ENCODE peak calls at places on chromosome X, in seven cellular contexts. M is upper lobe of left lung, B is A549, L is heart left ventricle, D is right lobe of liver, K is HepG2, X is IMR-90. P is an unnamed sample.

GRCh38 chrX:48102874-48103374 is 27.5 kb upstream of the SPACA5B start:
- ATAC-seq in B (no peak), M (no peak), X (no peak), D (no peak), L (no peak), K (no peak), P (no peak)

GRCh38 chrX:6778547-6779231 is 243.8 kb upstream of the VCX3A start:
- ATAC-seq in D (peak), K (no peak), L (no peak), B (no peak), X (no peak), M (no peak), P (no peak)

GRCh38 chrX:113906168-113906567 is 677.7 kb upstream of the HTR2C start:
- ATAC-seq in D (no peak), L (no peak), M (no peak), B (no peak), X (no peak), K (no peak), P (no peak)

GRCh38 chrX:45850197-45850774 is 649.6 kb upstream of the DIPK2B start:
- ATAC-seq in M (peak), B (peak), K (peak), D (no peak), X (peak), L (no peak), P (no peak)

GRCh38 chrX:23008431-23009099 is 8.8 kb downstream of the DDX53 start:
- ATAC-seq in L (peak), B (no peak), M (no peak), K (no peak), D (no peak), X (peak), P (no peak)

GRCh38 chrX:82458207-82458754 is 1049.8 kb upstream of the POU3F4 start:
- ATAC-seq in B (no peak), M (no peak), X (no peak), L (no peak), D (peak), K (no peak), P (no peak)

GRCh38 chrX:4909245-4909830 is 1195.9 kb upstream of the PRKX start:
- ATAC-seq in X (no peak), B (no peak), M (no peak), L (no peak), K (no peak), D (no peak), P (no peak)

GRCh38 chrX:151791961-151792360 is 57.4 kb downstream of the CNGA2 start:
- ATAC-seq in X (no peak), K (no peak), L (no peak), B (no peak), D (no peak), M (no peak), P (no peak)

GRCh38 chrX:73943572-73943899 is 360.4 kb upstream of the ZCCHC13 start:
- ATAC-seq in M (no peak), B (peak), L (no peak), X (no peak), D (no peak), K (peak), P (no peak)

GRCh38 chrX:85031505-85031904 is 27.8 kb downstream of the APOOL start:
- ATAC-seq in L (no peak), D (peak), M (no peak), K (no peak), X (no peak), B (no peak), P (peak)

GRCh38 chrX:103092942-103093341 is at the start of gene NXF3:
- ATAC-seq in K (no peak), X (no peak), D (no peak), M (no peak), B (no peak), L (peak), P (no peak)

GRCh38 chrX:135391734-135392133 is 30.0 kb upstream of the SMIM10L2A start:
- ATAC-seq in K (no peak), B (no peak), M (no peak), L (no peak), D (no peak), X (no peak), P (no peak)

GRCh38 chrX:31266172-31267076 is 194.6 kb upstream of the FTHL17 start:
- ATAC-seq in K (peak), M (peak), L (peak), B (no peak), X (peak), D (peak), P (peak)

GRCh38 chrX:47264507-47265173 is 31.8 kb downstream of the USP11 start:
- ATAC-seq in D (no peak), X (peak), M (no peak), L (no peak), B (peak), K (no peak), P (no peak)

GRCh38 chrX:79065696-79066095 is 78.8 kb upstream of the GPR174 start:
- ATAC-seq in L (no peak), X (no peak), M (peak), D (no peak), K (no peak), B (no peak), P (no peak)

GRCh38 chrX:114932550-114932949 is 84.9 kb downstream of the IL13RA2 start:
- ATAC-seq in L (no peak), X (no peak), B (no peak), M (no peak), K (no peak), D (no peak), P (no peak)

GRCh38 chrX:19776753-19777152 is 110.6 kb downstream of the SH3KBP1 start:
- ATAC-seq in X (no peak), M (no peak), D (no peak), K (no peak), B (no peak), L (no peak), P (no peak)

GRCh38 chrX:20487227-20487626 is 220.5 kb upstream of the RPS6KA3 start:
- ATAC-seq in B (peak), D (no peak), L (no peak), M (no peak), K (no peak), X (peak), P (no peak)

GRCh38 chrX:137848291-137848905 is 282.5 kb downstream of the ZIC3 start:
- ATAC-seq in M (no peak), K (no peak), L (no peak), B (no peak), D (no peak), X (no peak), P (no peak)

GRCh38 chrX:48917139-48917980 is 1.5 kb downstream of the PIM2 start:
- ATAC-seq in B (peak), M (peak), X (peak), K (peak), D (peak), L (peak), P (peak)

GRCh38 chrX:43892471-43892870 is 10.2 kb upstream of the MAOB start:
- ATAC-seq in X (no peak), B (no peak), L (no peak), K (peak), D (no peak), M (no peak), P (no peak)

GRCh38 chrX:27924261-27924660 is 57.0 kb downstream of the DCAF8L1 start:
- ATAC-seq in X (no peak), D (no peak), L (no peak), M (no peak), K (no peak), B (no peak), P (no peak)

GRCh38 chrX:94178145-94178790 is 504.3 kb downstream of the FAM133A start:
- ATAC-seq in X (no peak), L (no peak), M (no peak), B (no peak), K (no peak), D (no peak), P (no peak)

GRCh38 chrX:132016628-132017430 is 6.3 kb upstream of the STK26 start:
- ATAC-seq in D (no peak), K (no peak), X (no peak), L (no peak), M (no peak), B (no peak), P (no peak)

GRCh38 chrX:112819013-112819635 is 21.5 kb downstream of the AMOT start:
- ATAC-seq in L (peak), X (peak), M (no peak), K (no peak), B (no peak), D (no peak), P (peak)

DNA sequence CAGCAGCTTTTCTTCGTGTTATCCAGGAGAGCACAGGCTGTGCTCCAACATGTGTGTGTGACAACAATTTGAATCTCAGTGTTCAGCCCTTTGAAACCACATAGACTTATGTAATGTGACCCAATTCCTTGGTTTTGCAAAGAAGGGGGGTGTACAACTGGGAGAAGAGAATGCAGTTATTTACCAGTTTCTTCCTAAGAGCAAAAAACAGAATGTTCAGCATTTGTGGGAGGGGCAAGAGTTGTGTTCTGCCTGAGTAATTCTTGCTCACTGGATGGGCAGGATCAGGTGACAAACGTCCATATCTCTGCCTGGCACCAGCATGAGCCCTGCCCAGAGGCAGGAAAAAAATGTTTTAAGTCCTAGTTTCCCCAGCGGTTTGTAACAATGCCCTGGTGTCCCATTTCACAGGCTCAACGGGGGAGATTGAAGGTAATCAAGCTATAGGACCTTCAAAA is 72.0 kb downstream of the PRPS1 start:
- ATAC-seq in X (peak), M (peak), D (peak), K (no peak), B (no peak), L (peak), P (peak)
- H3K27ac ChIP-seq in X (no peak), M (peak), D (no peak), K (no peak), B (peak), L (peak), P (peak)

DNA sequence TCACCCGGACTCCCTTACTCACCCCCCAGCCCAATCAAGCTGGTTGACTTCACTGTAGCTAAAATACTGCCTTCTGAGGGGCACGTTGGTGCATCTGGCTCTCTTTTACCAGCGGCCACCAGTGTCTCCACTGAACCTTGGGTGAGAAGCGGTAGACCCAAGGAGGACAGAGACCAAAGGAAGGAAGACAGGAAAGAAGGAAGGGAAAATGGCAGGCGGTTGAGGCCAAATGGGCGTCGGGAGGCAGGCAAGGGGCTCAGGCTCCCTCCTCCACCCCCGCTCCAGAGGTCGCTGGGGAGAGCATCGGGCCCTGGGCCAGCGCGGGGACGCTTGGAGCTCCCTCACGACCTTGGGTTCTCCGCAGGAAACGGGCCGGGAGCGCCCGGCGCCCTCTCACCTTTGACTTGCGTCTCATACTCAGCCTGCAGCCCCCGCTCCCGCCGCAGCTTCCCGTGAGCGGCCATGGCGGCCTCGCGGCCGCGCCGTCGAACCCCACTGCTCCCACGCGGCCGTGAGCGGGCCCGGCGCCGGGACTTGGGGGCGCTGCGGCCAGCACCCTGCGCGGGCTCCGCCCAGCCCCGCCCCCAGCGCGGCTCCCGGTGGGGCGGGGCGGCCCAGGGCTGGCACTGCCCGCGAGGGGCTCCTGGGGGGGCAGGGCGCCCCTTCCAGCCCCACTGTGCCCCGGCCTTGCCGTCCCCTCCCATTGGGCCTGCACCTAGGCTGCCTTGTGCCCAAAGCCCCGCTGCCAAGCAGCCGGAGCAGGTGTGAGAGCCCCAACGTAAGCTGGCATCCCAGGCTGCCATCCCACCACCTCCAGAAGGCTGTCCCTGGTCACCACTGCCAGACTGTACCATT is at the start of gene ARHGAP4:
- ATAC-seq in M (no peak), X (no peak), B (no peak), L (no peak), D (no peak), K (no peak), P (no peak)
- TF ChIP-seq POLR2A in M (no peak), X (no peak), B (no peak), L (no peak), D (no peak), K (no peak), P (no peak)

DNA sequence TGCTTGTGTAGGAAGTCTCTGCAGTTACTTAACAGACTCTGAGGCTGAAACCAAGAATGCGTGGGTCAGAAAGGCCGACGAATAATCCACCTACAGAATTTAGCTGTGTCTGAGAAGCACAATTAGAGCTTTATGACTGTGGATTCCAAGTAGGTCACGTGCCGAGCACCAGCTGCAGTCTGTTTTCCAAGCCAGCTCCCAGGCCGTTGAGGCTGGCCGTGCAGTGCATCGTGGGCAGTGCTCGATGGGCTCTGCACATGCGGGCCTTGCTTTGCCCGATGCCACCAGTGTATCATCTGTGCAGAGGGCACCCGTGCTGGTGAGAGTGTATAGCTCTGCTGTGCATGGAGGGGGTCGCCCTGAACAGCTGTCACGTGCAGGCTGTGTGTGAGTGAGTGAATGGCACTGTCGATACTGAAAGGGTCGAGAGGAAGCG is 67.5 kb upstream of the CLDN34 start:
- ATAC-seq in M (no peak), K (no peak), L (no peak), B (no peak), X (peak), D (no peak), P (no peak)
- H3K27ac ChIP-seq in M (no peak), K (no peak), L (no peak), B (no peak), X (peak), D (no peak), P (no peak)

GRCh38 chrX:1483843-1484637 is 31.3 kb upstream of the ASMTL start:
- ATAC-seq in B (no peak), K (no peak), M (no peak), D (no peak), X (no peak), L (no peak), P (no peak)
- TF ChIP-seq POLR2A in B (no peak), K (no peak), M (no peak), D (no peak), X (no peak), L (no peak), P (no peak)

DNA sequence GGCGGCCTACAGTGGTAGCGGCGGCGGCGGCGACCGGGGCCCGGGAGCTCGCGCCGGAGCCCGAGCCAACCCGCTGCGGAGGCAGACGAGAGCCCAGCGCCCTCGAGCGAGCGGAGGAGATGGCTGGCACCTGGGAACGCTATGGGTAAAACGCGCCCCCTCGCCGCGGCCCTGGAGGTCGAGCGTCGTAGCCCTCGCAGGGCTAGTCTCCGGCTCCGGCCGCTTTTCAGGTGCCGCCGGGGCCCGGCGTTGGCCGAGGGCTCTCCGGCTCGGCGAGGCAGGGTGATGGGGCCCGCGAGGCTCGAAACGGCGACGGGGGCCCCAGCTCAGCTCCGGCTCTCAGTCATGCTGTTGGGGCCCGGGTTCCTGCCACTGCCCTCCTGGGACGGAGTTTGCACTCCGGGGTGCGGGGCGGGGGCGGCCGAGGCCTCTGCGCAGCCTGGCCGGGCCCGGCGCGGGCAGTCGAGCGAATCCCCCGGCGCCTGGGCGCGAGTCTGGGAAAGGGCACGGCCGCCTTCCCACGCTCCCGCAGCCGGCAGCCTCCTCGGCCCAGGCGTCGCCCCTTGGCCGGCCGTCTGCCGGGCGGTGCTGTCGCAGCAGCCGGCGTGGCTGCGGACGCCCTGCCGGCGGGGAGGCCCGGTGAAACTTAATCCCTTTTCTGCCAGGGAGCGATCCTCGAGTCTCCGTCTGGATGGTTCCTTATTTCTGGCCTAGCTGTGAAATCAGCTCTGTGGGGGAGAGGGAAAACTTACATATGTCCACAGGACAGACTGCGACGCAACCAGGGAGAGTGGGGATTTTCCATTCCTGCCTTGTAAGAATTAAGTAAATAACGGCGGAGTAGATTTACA is 845 bp downstream of the MID2 start:
- ATAC-seq in D (peak), B (peak), K (peak), X (peak), M (peak), L (peak), P (peak)
- H3K27ac ChIP-seq in D (peak), B (peak), K (no peak), X (no peak), M (peak), L (peak), P (peak)